ENCODE peak calls at places on chromosomes 11 and 22, in four cellular contexts. I is GM23338, L is HCT116, Y is MM.1S. K is an unnamed sample.

GRCh38 chr11:469684-470667 is 19.9 kb downstream of the PTDSS2 start:
- DNase-seq in I (no peak), L (no peak), Y (no peak), K (peak; percentile 91)

GRCh38 chr11:119484741-119485605 is 62.0 kb upstream of the THY1 start:
- DNase-seq in I (peak; percentile 77), L (no peak), Y (no peak), K (no peak)

GRCh38 chr22:40031766-40032470 is 37.2 kb downstream of the FAM83F start:
- DNase-seq in I (no peak), L (no peak), Y (no peak), K (no peak)

GRCh38 chr11:69726019-69726418 is 22.2 kb upstream of the FGF19 start:
- DNase-seq in I (no peak), L (no peak), Y (no peak), K (no peak)

GRCh38 chr11:14619580-14619979 is 24.0 kb upstream of the PDE3B start:
- DNase-seq in I (no peak), L (no peak), Y (no peak), K (no peak)

GRCh38 chr22:48226026-48227013 is 1463.9 kb downstream of the TBC1D22A start:
- DNase-seq in I (no peak), L (no peak), Y (no peak), K (no peak)

GRCh38 chr11:10885703-10886363 is 28.0 kb upstream of the ZBED5 start:
- DNase-seq in I (no peak), L (no peak), Y (no peak), K (peak; percentile 32)

GRCh38 chr11:73414977-73415492 is 38.8 kb downstream of the RELT start:
- DNase-seq in I (no peak), L (no peak), Y (no peak), K (no peak)

GRCh38 chr11:14380947-14381555 is 22.1 kb upstream of the RRAS2 start:
- DNase-seq in I (peak; percentile 79), L (no peak), Y (peak; percentile 46), K (peak; percentile 75)

GRCh38 chr11:69123593-69124545 is 31.9 kb upstream of the SMIM38 start:
- DNase-seq in I (peak; percentile 33), L (no peak), Y (no peak), K (no peak)

GRCh38 chr22:23237201-23237798 is 57.0 kb downstream of the BCR start:
- DNase-seq in I (peak; percentile 63), L (no peak), Y (peak; percentile 41), K (peak; percentile 38)

GRCh38 chr11:65814960-65815565 is 18.7 kb upstream of the SNX32 start:
- DNase-seq in I (no peak), L (no peak), Y (no peak), K (no peak)

GRCh38 chr11:65817815-65818680 is 15.7 kb upstream of the SNX32 start:
- DNase-seq in I (peak; percentile 96), L (peak; percentile 76), Y (peak; percentile 88), K (peak; percentile 97)

GRCh38 chr11:65821107-65821506 is 12.7 kb upstream of the SNX32 start:
- DNase-seq in I (no peak), L (no peak), Y (no peak), K (peak; percentile 65)

GRCh38 chr11:65814131-65814959 is 19.4 kb upstream of the SNX32 start:
- DNase-seq in I (no peak), L (no peak), Y (no peak), K (no peak)

DNA sequence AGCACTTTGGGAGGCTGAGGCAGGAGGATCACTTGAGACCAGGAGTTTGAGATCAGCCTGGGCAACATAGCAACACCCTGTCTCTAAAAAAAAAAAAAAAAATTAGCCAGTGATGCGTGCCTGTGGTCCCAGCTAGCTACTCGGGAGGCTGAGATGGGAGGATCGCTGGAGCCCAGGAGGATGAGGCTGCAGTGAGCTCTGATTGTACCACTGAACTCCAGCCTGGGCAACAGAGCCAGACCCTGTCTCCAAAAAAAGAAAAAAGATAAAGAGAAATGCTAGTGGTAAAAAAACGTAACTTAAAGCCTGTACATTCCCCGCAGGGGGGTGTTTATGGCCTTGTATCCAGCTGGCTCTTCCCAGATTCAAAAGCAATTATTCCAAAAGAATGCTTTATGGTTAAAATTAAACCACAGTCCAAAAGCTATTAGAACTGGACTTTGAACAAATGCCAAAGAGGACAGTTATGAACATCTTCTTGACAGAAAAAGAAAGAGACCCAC is 16.4 kb upstream of the SNX32 start:
- DNase-seq in I (no peak), L (no peak), Y (no peak), K (peak; percentile 48)
- H3K4me2 ChIP-seq in I (peak overlapping the region; percentile 93), L (peak overlapping the region; percentile 76), Y (peak overlapping the region; percentile 69), K (peak overlapping the region; percentile 67)

GRCh38 chr11:117076941-117077659 is 21.1 kb downstream of the SIK3 start:
- DNase-seq in I (peak; percentile 17), L (no peak), Y (no peak), K (peak; percentile 13)
- TF ChIP-seq EZH2phosphoT487 in I (no peak), L (no peak), Y (no peak), K (no peak)

DNA sequence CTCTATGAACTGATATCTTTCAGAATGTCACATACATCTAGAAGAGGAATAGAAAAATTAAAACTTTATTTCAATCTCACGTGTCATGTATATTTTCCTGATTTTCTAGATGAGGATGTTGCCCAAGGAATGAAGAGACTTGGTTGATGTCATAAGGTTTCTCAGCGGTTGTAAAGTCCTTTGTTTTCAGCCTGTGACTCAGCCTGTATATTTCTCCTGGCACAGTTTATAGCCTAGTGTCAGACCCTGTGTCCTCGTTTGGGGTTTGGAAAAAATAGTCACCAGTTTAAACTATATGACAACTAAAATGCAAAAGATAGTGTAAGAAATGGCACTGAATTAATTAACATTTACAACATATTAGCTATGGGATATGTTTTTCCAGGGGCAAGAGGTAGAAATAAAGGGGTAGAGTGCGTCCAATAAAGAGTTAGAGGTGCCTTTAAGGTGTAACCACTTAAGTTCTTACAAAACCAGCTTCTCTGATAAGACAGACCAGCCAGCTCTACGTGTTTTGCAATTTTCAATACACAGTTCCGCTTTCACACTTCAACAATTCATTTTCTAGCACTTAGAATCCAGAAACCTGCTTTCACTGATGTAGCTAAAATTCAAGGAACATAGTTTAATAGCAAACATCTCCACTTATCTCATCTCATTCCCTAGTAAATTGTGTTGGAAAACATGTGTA is 1432.6 kb upstream of the TENM4 start:
- DNase-seq in I (no peak), L (no peak), Y (no peak), K (peak; percentile 26)
- H3K4me2 ChIP-seq in I (no peak overlapping the region), L (no peak overlapping the region), Y (no peak overlapping the region), K (peak overlapping the region; percentile 58)

DNA sequence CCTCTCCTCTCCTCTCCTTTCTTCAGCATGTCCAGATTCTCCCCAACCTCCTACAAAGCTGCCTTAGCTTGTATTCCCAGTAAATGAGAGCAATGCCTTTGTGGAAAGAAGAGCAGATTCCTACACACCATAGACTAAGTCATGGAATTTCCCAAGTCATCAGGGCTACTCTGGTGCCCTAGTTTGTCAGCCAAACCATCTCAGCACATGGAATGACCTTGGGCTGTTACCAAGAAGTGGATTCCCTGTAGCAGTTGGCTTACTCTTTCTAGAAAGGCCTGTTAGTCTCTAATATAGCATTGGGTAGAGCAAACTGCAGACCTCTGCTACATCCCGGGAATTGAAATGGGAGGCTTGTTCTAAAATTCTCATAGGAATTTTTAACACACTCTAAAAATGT is 108.9 kb upstream of the OLFML1 start:
- DNase-seq in I (no peak), L (no peak), Y (no peak), K (no peak)
- TF ChIP-seq EZH2phosphoT487 in I (no peak), L (no peak), Y (no peak), K (no peak)

GRCh38 chr11:76008474-76008873 is 193.5 kb downstream of the UVRAG start:
- DNase-seq in I (no peak), L (no peak), Y (no peak), K (no peak)
- H3K4me2 ChIP-seq in I (no peak overlapping the region), L (no peak overlapping the region), Y (no peak overlapping the region), K (no peak overlapping the region)

GRCh38 chr22:21707677-21708076 is 27.9 kb downstream of the YPEL1 start:
- DNase-seq in I (no peak), L (no peak), Y (no peak), K (no peak)
- TF ChIP-seq EZH2phosphoT487 in I (no peak), L (no peak), Y (no peak), K (no peak)

GRCh38 chr11:35994421-35994820 is 50.6 kb downstream of the LDLRAD3 start:
- DNase-seq in I (no peak), L (no peak), Y (no peak), K (no peak)

GRCh38 chr11:35990170-35990569 is 46.3 kb downstream of the LDLRAD3 start:
- DNase-seq in I (no peak), L (no peak), Y (no peak), K (no peak)

GRCh38 chr11:35995872-35996271 is 52.0 kb downstream of the LDLRAD3 start:
- DNase-seq in I (no peak), L (no peak), Y (no peak), K (no peak)

GRCh38 chr11:35990816-35991215 is 47.0 kb downstream of the LDLRAD3 start:
- DNase-seq in I (no peak), L (no peak), Y (no peak), K (no peak)

GRCh38 chr11:35992551-35992950 is 48.7 kb downstream of the LDLRAD3 start:
- DNase-seq in I (no peak), L (no peak), Y (no peak), K (no peak)
- H3K4me2 ChIP-seq in I (no peak overlapping the region), L (no peak overlapping the region), Y (no peak overlapping the region), K (no peak overlapping the region)

GRCh38 chr11:132249256-132249655 is 878.8 kb downstream of the NTM start:
- DNase-seq in I (no peak), L (no peak), Y (no peak), K (no peak)

GRCh38 chr11:132242662-132243061 is 872.2 kb downstream of the NTM start:
- DNase-seq in I (no peak), L (no peak), Y (no peak), K (no peak)

GRCh38 chr11:132248585-132248984 is 878.2 kb downstream of the NTM start:
- DNase-seq in I (no peak), L (no peak), Y (no peak), K (no peak)

GRCh38 chr11:132245558-132246385 is 875.4 kb downstream of the NTM start:
- DNase-seq in I (peak; percentile 48), L (no peak), Y (no peak), K (no peak)

GRCh38 chr11:132244871-132245557 is 874.6 kb downstream of the NTM start:
- DNase-seq in I (no peak), L (no peak), Y (no peak), K (no peak)
- TF ChIP-seq EZH2phosphoT487 in I (no peak), L (no peak), Y (no peak), K (no peak)

GRCh38 chr11:19625438-19625837 is 87.2 kb upstream of the NAV2 start:
- DNase-seq in I (no peak), L (no peak), Y (no peak), K (no peak)

GRCh38 chr11:19632435-19632834 is 80.2 kb upstream of the NAV2 start:
- DNase-seq in I (no peak), L (no peak), Y (no peak), K (no peak)

GRCh38 chr11:19627566-19627965 is 85.1 kb upstream of the NAV2 start:
- DNase-seq in I (no peak), L (no peak), Y (no peak), K (no peak)

GRCh38 chr11:19631657-19632325 is 80.8 kb upstream of the NAV2 start:
- DNase-seq in I (no peak), L (no peak), Y (no peak), K (no peak)

DNA sequence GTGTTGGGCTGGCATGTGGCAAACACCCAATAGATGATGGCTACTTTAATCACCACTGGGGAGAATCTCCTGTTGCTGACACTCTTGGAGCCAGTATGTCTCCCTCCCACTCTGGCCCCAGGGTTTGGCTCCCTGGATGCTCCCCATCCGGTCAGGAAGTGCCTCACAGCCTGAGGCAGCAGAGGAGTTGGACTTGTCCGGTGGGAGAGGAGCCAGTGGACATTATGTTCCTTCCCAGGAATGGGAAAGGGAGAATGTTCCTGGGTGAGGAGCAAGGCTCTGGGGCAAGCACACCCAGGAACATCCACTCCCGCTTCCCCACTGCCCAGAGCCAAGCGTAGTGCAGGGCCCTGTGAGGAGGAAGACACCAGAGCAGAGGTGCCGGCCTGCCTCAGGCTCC is 84.6 kb upstream of the NAV2 start:
- DNase-seq in I (no peak), L (no peak), Y (no peak), K (no peak)
- H3K4me2 ChIP-seq in I (no peak overlapping the region), L (no peak overlapping the region), Y (no peak overlapping the region), K (no peak overlapping the region)

K was measured in hepatocyte.